ENCODE peak calls at places on chromosomes 2 and 18, in six cellular contexts. P is activated CD4-positive, alpha-beta T cell treated with anti-CD3 and anti-CD28 coated beads, Interleukin-2, amount 50 U/mL, for 4 hours; Z is kidney glomerular epithelial cell; H is cardiac fibroblast; K is fibroblast of lung; U is AG09319. X is an unnamed sample.
A peak's percentile ranks its signal among the peaks of the same experiment; 100 is the strongest.

GRCh38 chr2:180722551-180723239 is 257.7 kb upstream of the UBE2E3 start:
- DNase-seq in H (peak; percentile 40), P (no peak), K (peak; percentile 85), U (peak; percentile 49), Z (no peak), X (peak; percentile 80)

GRCh38 chr18:37254256-37254880 is 311.2 kb downstream of the CELF4 start:
- DNase-seq in Z (no peak), U (no peak), K (no peak), P (no peak), H (no peak), X (no peak)

GRCh38 chr2:72332720-72333119 is 185.1 kb upstream of the CYP26B1 start:
- DNase-seq in H (no peak), Z (no peak), P (no peak), U (no peak), K (no peak), X (no peak)

GRCh38 chr2:63124209-63124608 is 73.6 kb downstream of the OTX1 start:
- DNase-seq in Z (no peak), P (no peak), H (no peak), K (no peak), U (no peak), X (peak; percentile 0)

GRCh38 chr18:58405107-58405898 is 223.6 kb downstream of the ALPK2 start:
- DNase-seq in H (no peak), P (no peak), Z (no peak), K (no peak), U (no peak), X (no peak)

GRCh38 chr2:152025678-152026287 is 73.1 kb downstream of the CACNB4 start:
- DNase-seq in H (peak; percentile 77), K (peak; percentile 57), Z (peak; percentile 76), U (peak; percentile 14), P (peak; percentile 70), X (peak; percentile 74)

GRCh38 chr2:107276034-107276433 is 390.1 kb upstream of the ST6GAL2 start:
- DNase-seq in Z (peak; percentile 1), K (no peak), H (no peak), U (no peak), P (no peak), X (no peak)

GRCh38 chr2:236607471-236608307 is 38.1 kb downstream of the ACKR3 start:
- DNase-seq in Z (no peak), K (peak; percentile 92), P (no peak), U (no peak), H (peak; percentile 33), X (peak; percentile 61)

GRCh38 chr2:58428286-58428552 is 187.1 kb upstream of the FANCL start:
- DNase-seq in U (no peak), Z (no peak), H (peak; percentile 4), K (peak; percentile 25), P (no peak), X (no peak)

GRCh38 chr2:138071720-138072719 is 107.7 kb downstream of the HNMT start:
- DNase-seq in P (no peak), H (peak; percentile 18), Z (peak; percentile 68), U (no peak), K (peak; percentile 90), X (no peak)

GRCh38 chr18:64854112-64854511 is 705.2 kb upstream of the LINC00305 start:
- DNase-seq in Z (no peak), K (no peak), U (no peak), P (no peak), H (no peak), X (no peak)

GRCh38 chr2:190340369-190340768 is 3.0 kb upstream of the INPP1 start:
- DNase-seq in P (no peak), U (no peak), Z (no peak), K (peak; percentile 21), H (no peak), X (no peak)

GRCh38 chr2:46393865-46394264 is 85.5 kb upstream of the TMEM247 start:
- DNase-seq in K (no peak), P (no peak), H (no peak), U (no peak), Z (no peak), X (no peak)

GRCh38 chr2:238926761-238927611 is 79.1 kb downstream of the TWIST2 start:
- DNase-seq in P (no peak), H (no peak), U (no peak), Z (no peak), K (no peak), X (no peak)

GRCh38 chr18:13390196-13390595 is 171.6 kb downstream of the LDLRAD4 start:
- DNase-seq in K (no peak), P (no peak), H (no peak), Z (no peak), U (no peak), X (no peak)

GRCh38 chr2:197500503-197501179 is 462 bp downstream of the HSPE1 start:
- DNase-seq in K (peak; percentile 5), U (no peak), H (peak; percentile 14), Z (no peak), P (no peak), X (peak; percentile 19)

GRCh38 chr2:197890160-197890559 is 85.8 kb downstream of the PLCL1 start:
- DNase-seq in Z (no peak), H (peak; percentile 80), K (no peak), U (no peak), P (no peak), X (no peak)

GRCh38 chr2:33111002-33111446 is 164.3 kb downstream of the LTBP1 start:
- DNase-seq in K (peak; percentile 73), H (peak; percentile 54), Z (no peak), P (no peak), U (no peak), X (no peak)

GRCh38 chr2:38170098-38170497 is 94.1 kb upstream of the CYP1B1 start:
- DNase-seq in U (no peak), Z (no peak), P (no peak), K (peak; percentile 77), H (no peak), X (no peak)

GRCh38 chr2:238963164-238963969 is 115.5 kb downstream of the TWIST2 start:
- DNase-seq in U (no peak), K (peak; percentile 43), H (peak; percentile 49), P (no peak), Z (peak; percentile 6), X (peak; percentile 27)

X was measured in fibroblast of the aortic adventitia.